ENCODE peak calls at places on chromosomes 12 and 14, in eight cellular contexts. Z is esophagus muscularis mucosa, P is HepG2, Q is H1, F is tibial nerve, R is stomach, S is SK-N-SH, I is A549. U is an unnamed sample.

GRCh38 chr14:90733139-90733808 is 83.0 kb downstream of the TTC7B start:
- DNase-seq in Z (peak; percentile 78), P (no peak), Q (no peak), F (no peak), R (no peak), S (no peak), I (no peak), U (no peak)

GRCh38 chr14:31990959-31991541 is 86.1 kb upstream of the ARHGAP5 start:
- DNase-seq in Z (no peak), P (peak; percentile 77), Q (no peak), F (no peak), R (no peak), S (no peak), I (no peak), U (no peak)

GRCh38 chr14:31326111-31326510 is 94.2 kb downstream of the HEATR5A start:
- DNase-seq in Z (no peak), P (peak; percentile 26), Q (no peak), F (no peak), R (no peak), S (no peak), I (peak; percentile 43), U (no peak)

GRCh38 chr14:67566908-67567307 is 33.2 kb downstream of the PIGH start:
- DNase-seq in Z (no peak), P (no peak), Q (no peak), F (no peak), R (no peak), S (no peak), I (no peak), U (peak; percentile 39)

GRCh38 chr12:59595097-59595496 is 732 bp upstream of the SLC16A7 start:
- DNase-seq in Z (no peak), P (no peak), Q (no peak), F (no peak), R (no peak), S (no peak), I (no peak), U (no peak)

GRCh38 chr14:31418440-31418839 is 1.9 kb downstream of the HEATR5A start:
- DNase-seq in Z (no peak), P (no peak), Q (no peak), F (no peak), R (no peak), S (no peak), I (no peak), U (no peak)

GRCh38 chr12:113276946-113277500 is 55.8 kb downstream of the TPCN1 start:
- DNase-seq in Z (no peak), P (no peak), Q (no peak), F (no peak), R (no peak), S (no peak), I (no peak), U (peak; percentile 27)

GRCh38 chr12:29562167-29562776 is 64.8 kb upstream of the OVCH1 start:
- DNase-seq in Z (no peak), P (no peak), Q (no peak), F (no peak), R (no peak), S (no peak), I (no peak), U (peak; percentile 74)

GRCh38 chr12:85516039-85516438 is 236.0 kb downstream of the ALX1 start:
- DNase-seq in Z (no peak), P (no peak), Q (no peak), F (no peak), R (no peak), S (no peak), I (no peak), U (no peak)

GRCh38 chr12:85519163-85519562 is 239.1 kb downstream of the ALX1 start:
- DNase-seq in Z (no peak), P (no peak), Q (no peak), F (no peak), R (no peak), S (no peak), I (no peak), U (no peak)

DNA sequence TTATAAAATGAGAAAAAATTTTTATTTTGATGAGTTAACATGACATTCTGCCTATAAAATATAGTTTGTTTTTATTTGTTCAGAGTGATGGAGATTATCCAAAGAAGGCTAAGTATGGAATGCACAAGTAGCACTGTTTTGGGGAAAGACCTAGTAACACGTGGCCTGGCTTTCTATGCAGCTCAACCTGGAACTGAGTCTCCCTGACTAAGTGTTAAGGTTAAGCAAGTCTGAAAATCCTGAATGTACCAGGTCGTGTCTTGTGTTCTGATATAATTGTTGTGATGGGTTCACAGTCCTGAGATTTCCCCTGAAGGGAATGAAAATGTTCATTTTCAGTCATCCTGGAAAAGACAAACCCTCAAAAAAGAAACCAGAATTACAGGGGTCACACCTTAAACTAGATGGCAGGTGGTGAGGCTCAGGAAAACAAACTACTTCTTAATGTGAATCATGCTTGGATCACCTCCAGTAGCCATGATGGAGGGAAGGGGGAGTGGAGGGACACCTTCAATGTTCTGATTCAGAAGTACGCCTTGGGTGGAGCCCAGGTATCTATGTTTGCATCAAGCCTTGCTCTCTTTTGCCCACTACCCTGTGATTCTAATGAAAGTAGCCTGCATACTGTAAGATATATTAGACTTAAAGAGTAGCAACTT is 236.8 kb downstream of the ALX1 start:
- DNase-seq in Z (no peak), P (no peak), Q (no peak), F (no peak), R (no peak), S (no peak), I (no peak), U (no peak)
- TF ChIP-seq EP300 in Z (no peak), P (no peak), Q (no peak), F (no peak), R (no peak), S (no peak), I (no peak), U (no peak)

GRCh38 chr14:104912053-104912452 is 12.6 kb upstream of the PLD4 start:
- DNase-seq in Z (no peak), P (no peak), Q (no peak), F (no peak), R (no peak), S (no peak), I (no peak), U (no peak)

GRCh38 chr14:104913413-104913812 is 11.3 kb upstream of the PLD4 start:
- DNase-seq in Z (no peak), P (no peak), Q (no peak), F (no peak), R (no peak), S (no peak), I (no peak), U (no peak)

GRCh38 chr14:104923596-104924420 is 871 bp upstream of the PLD4 start:
- DNase-seq in Z (no peak), P (no peak), Q (no peak), F (no peak), R (no peak), S (no peak), I (no peak), U (no peak)

GRCh38 chr14:104919993-104920315 is 4.7 kb upstream of the PLD4 start:
- DNase-seq in Z (no peak), P (no peak), Q (no peak), F (no peak), R (no peak), S (no peak), I (no peak), U (no peak)

DNA sequence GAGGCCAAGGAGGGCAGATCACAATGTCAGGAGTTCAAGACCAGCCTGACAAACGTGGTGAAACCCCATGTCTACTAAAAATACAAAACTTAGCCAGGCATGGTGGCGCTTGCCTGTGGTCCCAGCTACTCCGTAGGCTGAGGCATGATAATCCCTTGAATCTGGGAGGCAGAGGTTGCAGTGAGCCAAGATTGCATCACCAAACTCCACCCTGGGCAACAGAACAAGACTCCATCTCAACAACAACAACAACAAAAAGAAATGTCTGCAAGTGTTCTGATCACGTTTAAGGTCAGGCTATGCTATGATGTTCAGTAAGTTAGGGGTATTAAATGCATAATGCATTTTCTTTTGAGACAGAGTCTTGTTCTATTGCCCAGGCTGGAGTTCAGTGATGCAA is 6.7 kb upstream of the PLD4 start:
- DNase-seq in Z (no peak), P (no peak), Q (no peak), F (no peak), R (no peak), S (no peak), I (no peak), U (no peak)
- TF ChIP-seq EP300 in Z (no peak), P (no peak), Q (no peak), F (no peak), R (no peak), S (no peak), I (no peak), U (no peak)

GRCh38 chr12:116011217-116011616 is 266.3 kb downstream of the MED13L start:
- DNase-seq in Z (no peak), P (no peak), Q (no peak), F (no peak), R (no peak), S (no peak), I (no peak), U (no peak)

GRCh38 chr12:116010467-116010866 is 267.0 kb downstream of the MED13L start:
- DNase-seq in Z (no peak), P (no peak), Q (no peak), F (no peak), R (no peak), S (no peak), I (no peak), U (no peak)

GRCh38 chr12:116012757-116013156 is 264.7 kb downstream of the MED13L start:
- DNase-seq in Z (no peak), P (no peak), Q (no peak), F (no peak), R (no peak), S (no peak), I (no peak), U (no peak)

GRCh38 chr12:116006141-116006540 is 271.4 kb downstream of the MED13L start:
- DNase-seq in Z (no peak), P (no peak), Q (no peak), F (no peak), R (no peak), S (no peak), I (no peak), U (no peak)

DNA sequence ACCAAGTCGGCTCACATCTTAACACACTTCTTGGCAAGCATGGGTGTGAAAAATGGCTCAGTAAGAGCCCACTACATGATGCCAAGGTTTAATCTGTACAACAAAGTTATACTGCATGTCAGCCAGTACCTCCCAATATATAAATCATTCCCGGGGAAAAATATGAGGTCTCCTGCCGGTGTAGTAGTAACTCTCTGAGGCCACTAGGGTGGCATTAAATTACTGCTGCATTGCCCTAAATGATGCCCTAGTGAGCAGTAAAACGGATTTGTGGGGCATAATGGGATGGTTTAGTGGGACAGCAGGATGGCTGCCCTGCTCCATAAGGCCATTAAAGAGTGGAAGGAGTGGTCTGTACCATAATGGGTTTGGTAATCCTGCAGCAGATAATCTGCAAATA is 267.7 kb downstream of the MED13L start:
- DNase-seq in Z (no peak), P (peak; percentile 4), Q (no peak), F (no peak), R (no peak), S (no peak), I (peak; percentile 34), U (no peak)
- TF ChIP-seq EP300 in Z (no peak), P (no peak), Q (no peak), F (no peak), R (no peak), S (no peak), I (no peak), U (no peak)

GRCh38 chr12:94555687-94556086 is 94.7 kb downstream of the TMCC3 start:
- DNase-seq in Z (no peak), P (no peak), Q (no peak), F (no peak), R (no peak), S (no peak), I (no peak), U (no peak)

GRCh38 chr12:94553875-94554274 is 94.2 kb upstream of the CEP83 start:
- DNase-seq in Z (no peak), P (no peak), Q (no peak), F (no peak), R (no peak), S (no peak), I (no peak), U (no peak)

GRCh38 chr12:94551810-94552209 is 92.1 kb upstream of the CEP83 start:
- DNase-seq in Z (no peak), P (no peak), Q (no peak), F (no peak), R (no peak), S (no peak), I (no peak), U (no peak)

GRCh38 chr12:94550964-94551363 is 91.3 kb upstream of the CEP83 start:
- DNase-seq in Z (no peak), P (no peak), Q (no peak), F (no peak), R (no peak), S (no peak), I (no peak), U (no peak)

DNA sequence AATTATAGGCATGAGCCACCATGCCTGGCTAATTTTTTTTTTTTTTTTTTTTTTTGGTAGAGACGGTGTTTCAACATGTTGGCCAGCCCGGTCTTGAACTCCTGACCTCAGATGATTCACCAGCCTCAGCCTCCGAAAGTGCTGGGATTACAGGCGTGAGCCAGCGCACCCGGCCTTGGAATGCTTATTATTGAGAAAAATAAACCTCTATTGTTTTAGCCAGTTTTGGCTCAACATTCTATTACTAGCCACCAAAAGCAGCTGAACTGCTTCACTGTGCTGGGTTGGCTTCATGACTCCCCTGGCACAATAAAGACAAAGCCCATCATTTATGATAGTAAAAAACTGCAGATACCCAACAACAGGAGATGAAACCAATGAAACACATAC is 93.5 kb upstream of the CEP83 start:
- DNase-seq in Z (no peak), P (no peak), Q (no peak), F (no peak), R (no peak), S (no peak), I (peak; percentile 70), U (no peak)
- TF ChIP-seq EP300 in Z (no peak), P (no peak), Q (no peak), F (no peak), R (no peak), S (no peak), I (no peak), U (no peak)